ENCODE peak calls at places on chromosome 5, in six cellular contexts. One of them, this sample, is unnamed.

GRCh38 chr5:93299596-93300308 is 281.3 kb downstream of the NR2F1-AS1 start:
- DNase-seq in heart left ventricle: no peak
- DNase-seq in hepatocyte: no peak
- DNase-seq in PC-9: no peak
- DNase-seq in sigmoid colon: no peak
- DNase-seq in thyroid gland: peak
- DNase-seq in this sample: no peak

GRCh38 chr5:84364043-84364442 is 20.6 kb downstream of the EDIL3 start:
- DNase-seq in heart left ventricle: no peak
- DNase-seq in hepatocyte: no peak
- DNase-seq in PC-9: no peak
- DNase-seq in sigmoid colon: no peak
- DNase-seq in thyroid gland: no peak
- DNase-seq in this sample: no peak

GRCh38 chr5:8870349-8870748 is 675.5 kb downstream of the SEMA5A start:
- DNase-seq in heart left ventricle: no peak
- DNase-seq in hepatocyte: no peak
- DNase-seq in PC-9: no peak
- DNase-seq in sigmoid colon: no peak
- DNase-seq in thyroid gland: no peak
- DNase-seq in this sample: no peak

GRCh38 chr5:2549902-2550301 is 201.6 kb downstream of the IRX2 start:
- DNase-seq in heart left ventricle: no peak
- DNase-seq in hepatocyte: no peak
- DNase-seq in PC-9: no peak
- DNase-seq in sigmoid colon: no peak
- DNase-seq in thyroid gland: no peak
- DNase-seq in this sample: no peak

GRCh38 chr5:80865547-80865946 is 94.6 kb upstream of the RASGRF2 start:
- DNase-seq in heart left ventricle: no peak
- DNase-seq in hepatocyte: no peak
- DNase-seq in PC-9: no peak
- DNase-seq in sigmoid colon: no peak
- DNase-seq in thyroid gland: no peak
- DNase-seq in this sample: no peak

GRCh38 chr5:89566340-89566739 is 683.4 kb upstream of the MEF2C start:
- DNase-seq in heart left ventricle: no peak
- DNase-seq in hepatocyte: no peak
- DNase-seq in PC-9: no peak
- DNase-seq in sigmoid colon: no peak
- DNase-seq in thyroid gland: no peak
- DNase-seq in this sample: no peak

GRCh38 chr5:177086918-177087706 is 397 bp downstream of the FGFR4 start:
- DNase-seq in heart left ventricle: no peak
- DNase-seq in hepatocyte: peak
- DNase-seq in PC-9: peak
- DNase-seq in sigmoid colon: no peak
- DNase-seq in thyroid gland: no peak
- DNase-seq in this sample: no peak

GRCh38 chr5:139914218-139914807 is 118.7 kb downstream of the PSD2 start:
- DNase-seq in heart left ventricle: no peak
- DNase-seq in hepatocyte: no peak
- DNase-seq in PC-9: no peak
- DNase-seq in sigmoid colon: peak
- DNase-seq in thyroid gland: no peak
- DNase-seq in this sample: no peak

GRCh38 chr5:99122976-99123375 is 194.2 kb upstream of the CHD1 start:
- DNase-seq in heart left ventricle: no peak
- DNase-seq in hepatocyte: no peak
- DNase-seq in PC-9: no peak
- DNase-seq in sigmoid colon: no peak
- DNase-seq in thyroid gland: no peak
- DNase-seq in this sample: no peak

GRCh38 chr5:180832638-180833068 is 28.4 kb downstream of the ZFP62 start:
- DNase-seq in heart left ventricle: no peak
- DNase-seq in hepatocyte: no peak
- DNase-seq in PC-9: no peak
- DNase-seq in sigmoid colon: no peak
- DNase-seq in thyroid gland: no peak
- DNase-seq in this sample: no peak

GRCh38 chr5:96007051-96007450 is 45.4 kb upstream of the ELL2 start:
- DNase-seq in heart left ventricle: no peak
- DNase-seq in hepatocyte: no peak
- DNase-seq in PC-9: no peak
- DNase-seq in sigmoid colon: no peak
- DNase-seq in thyroid gland: no peak
- DNase-seq in this sample: no peak

GRCh38 chr5:10454591-10455272 is 13.1 kb downstream of the ROPN1L start:
- DNase-seq in heart left ventricle: no peak
- DNase-seq in hepatocyte: no peak
- DNase-seq in PC-9: peak
- DNase-seq in sigmoid colon: no peak
- DNase-seq in thyroid gland: no peak
- DNase-seq in this sample: no peak

GRCh38 chr5:100550531-100551036 is 15.4 kb downstream of the FAM174A start:
- DNase-seq in heart left ventricle: no peak
- DNase-seq in hepatocyte: no peak
- DNase-seq in PC-9: no peak
- DNase-seq in sigmoid colon: no peak
- DNase-seq in thyroid gland: no peak
- DNase-seq in this sample: no peak

GRCh38 chr5:52693279-52693678 is 94.4 kb upstream of the ITGA1 start:
- DNase-seq in heart left ventricle: peak
- DNase-seq in hepatocyte: peak
- DNase-seq in PC-9: no peak
- DNase-seq in sigmoid colon: peak
- DNase-seq in thyroid gland: peak
- DNase-seq in this sample: no peak

GRCh38 chr5:109819878-109820277 is 130.2 kb downstream of the MAN2A1 start:
- DNase-seq in heart left ventricle: no peak
- DNase-seq in hepatocyte: no peak
- DNase-seq in PC-9: no peak
- DNase-seq in sigmoid colon: no peak
- DNase-seq in thyroid gland: no peak
- DNase-seq in this sample: no peak
- TF ChIP-seq CTCF in heart left ventricle: no peak
- TF ChIP-seq CTCF in hepatocyte: no peak
- TF ChIP-seq CTCF in PC-9: no peak
- TF ChIP-seq CTCF in sigmoid colon: no peak
- TF ChIP-seq CTCF in thyroid gland: no peak
- TF ChIP-seq CTCF in this sample: no peak

DNA sequence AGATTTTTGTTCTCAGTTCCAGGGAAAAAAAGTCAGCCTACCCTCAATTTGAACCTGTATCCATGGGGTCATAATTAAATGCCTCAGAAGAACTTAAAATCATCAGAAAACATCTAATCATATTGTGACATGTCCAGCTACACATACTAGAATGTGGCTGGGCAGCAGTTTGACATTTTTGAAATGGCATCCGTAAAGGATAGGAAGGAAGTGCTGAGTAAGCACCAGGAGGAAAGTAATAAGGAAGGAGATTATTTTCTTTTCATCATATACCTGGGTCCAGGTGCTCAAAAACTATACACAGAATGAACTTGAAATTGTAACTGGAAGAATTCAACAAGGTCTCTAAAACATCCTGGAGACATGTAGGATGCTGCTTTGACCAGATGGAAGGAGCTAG is 116.9 kb upstream of the RAI14 start:
- DNase-seq in heart left ventricle: no peak
- DNase-seq in hepatocyte: no peak
- DNase-seq in PC-9: no peak
- DNase-seq in sigmoid colon: no peak
- DNase-seq in thyroid gland: no peak
- DNase-seq in this sample: no peak
- TF ChIP-seq CTCF in heart left ventricle: no peak
- TF ChIP-seq CTCF in hepatocyte: no peak
- TF ChIP-seq CTCF in PC-9: no peak
- TF ChIP-seq CTCF in sigmoid colon: no peak
- TF ChIP-seq CTCF in thyroid gland: no peak
- TF ChIP-seq CTCF in this sample: no peak

DNA sequence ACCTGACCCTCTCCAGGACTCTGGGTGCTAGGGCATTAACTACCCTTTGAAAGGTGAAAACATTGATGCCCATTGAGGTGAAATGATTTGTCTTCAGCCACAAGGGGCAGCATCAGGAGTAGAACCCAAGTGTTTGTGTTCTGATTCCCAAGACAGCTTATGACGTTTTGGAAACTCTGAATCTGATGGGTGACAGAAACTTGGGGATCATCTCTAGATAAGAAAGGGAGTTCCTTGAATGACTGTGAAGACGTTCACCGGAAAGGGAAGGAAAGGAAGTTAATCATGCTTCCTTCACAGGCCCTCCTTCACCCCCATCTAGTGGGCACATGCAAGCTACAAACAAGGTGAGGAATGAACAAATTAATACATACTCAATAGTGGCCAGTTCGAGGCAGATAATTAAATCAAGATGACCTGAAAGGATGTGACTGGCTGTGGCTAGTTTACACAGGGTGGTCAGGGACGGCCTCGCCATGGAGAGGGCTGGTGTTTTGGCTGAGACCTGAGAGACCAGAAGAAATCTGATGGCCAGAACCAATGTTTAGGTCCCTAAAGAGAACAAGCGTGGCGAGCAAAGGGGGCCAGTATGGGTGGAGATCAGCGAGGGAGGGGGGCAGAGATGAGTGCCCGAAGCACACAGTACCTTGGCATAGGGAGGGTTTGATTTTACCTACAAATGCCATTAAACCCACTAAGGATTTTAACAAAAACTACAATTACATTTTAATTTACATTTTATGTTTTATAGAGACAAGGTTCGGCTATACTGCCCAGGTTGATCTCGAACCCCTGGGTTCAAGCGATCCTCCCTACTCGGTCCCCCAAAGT is 937 bp upstream of the SLC26A2 start:
- DNase-seq in heart left ventricle: no peak
- DNase-seq in hepatocyte: peak
- DNase-seq in PC-9: peak
- DNase-seq in sigmoid colon: no peak
- DNase-seq in thyroid gland: no peak
- DNase-seq in this sample: no peak
- TF ChIP-seq CTCF in heart left ventricle: peak
- TF ChIP-seq CTCF in hepatocyte: peak
- TF ChIP-seq CTCF in PC-9: peak
- TF ChIP-seq CTCF in sigmoid colon: peak
- TF ChIP-seq CTCF in thyroid gland: peak
- TF ChIP-seq CTCF in this sample: peak

GRCh38 chr5:55226934-55227737 is at the start of gene MCIDAS:
- DNase-seq in heart left ventricle: no peak
- DNase-seq in hepatocyte: peak
- DNase-seq in PC-9: peak
- DNase-seq in sigmoid colon: no peak
- DNase-seq in thyroid gland: peak
- DNase-seq in this sample: peak
- TF ChIP-seq CTCF in heart left ventricle: no peak
- TF ChIP-seq CTCF in hepatocyte: peak
- TF ChIP-seq CTCF in PC-9: no peak
- TF ChIP-seq CTCF in sigmoid colon: no peak
- TF ChIP-seq CTCF in thyroid gland: no peak
- TF ChIP-seq CTCF in this sample: peak

GRCh38 chr5:154470949-154471870 is 6.8 kb downstream of the HAND1 start:
- DNase-seq in heart left ventricle: no peak
- DNase-seq in hepatocyte: no peak
- DNase-seq in PC-9: no peak
- DNase-seq in sigmoid colon: no peak
- DNase-seq in thyroid gland: no peak
- DNase-seq in this sample: no peak
- TF ChIP-seq CTCF in heart left ventricle: no peak
- TF ChIP-seq CTCF in hepatocyte: no peak
- TF ChIP-seq CTCF in PC-9: no peak
- TF ChIP-seq CTCF in sigmoid colon: no peak
- TF ChIP-seq CTCF in thyroid gland: no peak
- TF ChIP-seq CTCF in this sample: no peak

GRCh38 chr5:4905674-4906528 is 234.2 kb upstream of the ADAMTS16 start:
- DNase-seq in heart left ventricle: no peak
- DNase-seq in hepatocyte: no peak
- DNase-seq in PC-9: no peak
- DNase-seq in sigmoid colon: peak
- DNase-seq in thyroid gland: peak
- DNase-seq in this sample: no peak
- TF ChIP-seq CTCF in heart left ventricle: no peak
- TF ChIP-seq CTCF in hepatocyte: no peak
- TF ChIP-seq CTCF in PC-9: no peak
- TF ChIP-seq CTCF in sigmoid colon: no peak
- TF ChIP-seq CTCF in thyroid gland: no peak
- TF ChIP-seq CTCF in this sample: no peak

DNA sequence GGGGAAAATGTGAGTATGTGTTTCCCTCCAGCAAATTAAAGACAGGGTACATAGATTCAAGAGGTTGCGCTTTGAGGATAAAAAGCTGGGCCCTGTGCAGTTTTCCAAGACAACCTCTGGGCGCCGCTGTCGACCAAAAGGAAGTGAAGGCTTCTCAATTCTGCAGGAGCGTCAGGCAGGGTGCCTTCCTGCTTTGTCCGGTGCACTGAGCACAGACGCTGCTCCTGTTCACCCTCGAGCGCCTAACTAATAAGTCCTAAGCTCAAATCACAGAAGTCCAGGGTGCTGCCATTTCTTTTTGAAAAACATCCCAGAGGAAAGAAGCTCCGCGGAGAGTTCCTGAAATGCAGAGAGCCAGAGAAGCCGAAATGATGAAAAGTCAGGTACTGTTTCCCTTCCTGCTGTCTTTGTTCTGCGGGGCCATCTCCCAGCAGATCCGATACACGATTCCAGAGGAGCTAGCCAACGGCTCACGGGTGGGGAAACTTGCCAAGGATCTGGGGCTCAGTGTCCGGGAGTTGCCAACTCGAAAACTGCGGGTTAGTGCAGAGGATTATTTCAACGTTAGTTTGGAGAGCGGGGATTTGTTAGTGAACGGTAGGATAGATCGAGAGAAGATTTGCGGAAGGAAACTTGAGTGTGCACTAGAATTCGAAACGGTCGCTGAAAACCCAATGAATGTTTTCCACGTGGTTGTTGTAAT is at the start of gene PCDHGB1:
- DNase-seq in heart left ventricle: no peak
- DNase-seq in hepatocyte: no peak
- DNase-seq in PC-9: peak
- DNase-seq in sigmoid colon: no peak
- DNase-seq in thyroid gland: peak
- DNase-seq in this sample: no peak
- TF ChIP-seq CTCF in heart left ventricle: peak
- TF ChIP-seq CTCF in hepatocyte: no peak
- TF ChIP-seq CTCF in PC-9: peak
- TF ChIP-seq CTCF in sigmoid colon: no peak
- TF ChIP-seq CTCF in thyroid gland: no peak
- TF ChIP-seq CTCF in this sample: peak

GRCh38 chr5:32443145-32443540 is 1.4 kb downstream of the ZFR start:
- DNase-seq in heart left ventricle: no peak
- DNase-seq in hepatocyte: peak
- DNase-seq in PC-9: no peak
- DNase-seq in sigmoid colon: no peak
- DNase-seq in thyroid gland: no peak
- DNase-seq in this sample: no peak
- TF ChIP-seq CTCF in heart left ventricle: no peak
- TF ChIP-seq CTCF in hepatocyte: no peak
- TF ChIP-seq CTCF in PC-9: no peak
- TF ChIP-seq CTCF in sigmoid colon: no peak
- TF ChIP-seq CTCF in thyroid gland: no peak
- TF ChIP-seq CTCF in this sample: no peak

DNA sequence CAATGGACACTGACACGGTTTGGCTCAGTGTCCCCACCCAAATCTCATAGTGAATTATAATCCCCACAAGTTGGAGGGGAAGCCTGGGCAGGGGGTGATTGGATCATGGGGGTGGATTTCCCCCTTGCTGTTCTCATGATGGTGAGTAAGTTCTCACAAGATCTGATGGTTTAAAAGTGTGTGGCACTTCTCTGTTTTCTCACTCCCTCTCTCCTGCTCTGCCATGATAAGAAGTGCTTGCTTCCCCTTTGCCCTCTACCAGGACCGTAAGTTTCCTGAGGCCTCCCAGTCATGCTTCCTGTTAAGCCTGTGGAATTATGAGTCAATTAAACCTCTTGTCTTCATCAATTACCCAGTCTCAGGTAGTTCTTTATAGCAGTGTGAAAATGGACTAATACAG is 115.8 kb upstream of the KIF2A start:
- DNase-seq in heart left ventricle: no peak
- DNase-seq in hepatocyte: no peak
- DNase-seq in PC-9: no peak
- DNase-seq in sigmoid colon: no peak
- DNase-seq in thyroid gland: no peak
- DNase-seq in this sample: no peak
- TF ChIP-seq CTCF in heart left ventricle: no peak
- TF ChIP-seq CTCF in hepatocyte: no peak
- TF ChIP-seq CTCF in PC-9: no peak
- TF ChIP-seq CTCF in sigmoid colon: no peak
- TF ChIP-seq CTCF in thyroid gland: no peak
- TF ChIP-seq CTCF in this sample: no peak